ENCODE peak calls at places on chromosomes 16 and 17, in four cellular contexts. T, F, E and K are unnamed samples.

GRCh38 chr16:24540575-24541240 is 1.3 kb downstream of the RBBP6 start:
- DNase-seq in E (no peak), F (peak), T (peak), K (no peak)

GRCh38 chr16:67676516-67676915 is 9.9 kb downstream of the C16orf86 start:
- DNase-seq in T (no peak), E (no peak), F (no peak), K (no peak)

GRCh38 chr16:56451753-56452689 is 667 bp downstream of the OGFOD1 start:
- DNase-seq in E (peak), F (peak), T (peak), K (no peak)

GRCh38 chr16:54285414-54286066 is 1.0 kb downstream of the IRX3 start:
- DNase-seq in E (peak), F (no peak), T (peak), K (no peak)

GRCh38 chr17:37844158-37844976 is 79.8 kb upstream of the TBC1D3K start:
- DNase-seq in T (peak), F (peak), E (no peak), K (no peak)

GRCh38 chr17:33234930-33235685 is 58.0 kb downstream of the ASIC2 start:
- DNase-seq in T (no peak), E (peak), F (no peak), K (peak)

GRCh38 chr17:549197-550040 is 165.2 kb downstream of the VPS53 start:
- DNase-seq in F (no peak), T (peak), E (no peak), K (no peak)

GRCh38 chr17:14701901-14702300 is 401.0 kb downstream of the HS3ST3B1 start:
- DNase-seq in T (no peak), E (no peak), F (no peak), K (no peak)

GRCh38 chr17:59837362-59838195 is 55.2 kb downstream of the TUBD1 start:
- DNase-seq in F (no peak), E (peak), T (peak), K (peak)

GRCh38 chr16:50301626-50302471 is 35.5 kb downstream of the ADCY7 start:
- DNase-seq in F (no peak), T (no peak), E (peak), K (no peak)

GRCh38 chr16:65697061-65697460 is 575.2 kb upstream of the CDH11 start:
- DNase-seq in E (no peak), F (no peak), T (no peak), K (no peak)

GRCh38 chr16:55107851-55108250 is 177.2 kb downstream of the IRX5 start:
- DNase-seq in T (no peak), F (no peak), E (no peak), K (no peak)

GRCh38 chr17:38910325-38910724 is 15.1 kb upstream of the LASP1NB start:
- DNase-seq in T (no peak), F (no peak), E (no peak), K (no peak)

GRCh38 chr17:17849147-17849820 is 12.5 kb upstream of the SREBF1 start:
- DNase-seq in F (no peak), E (peak), T (no peak), K (no peak)

GRCh38 chr17:40932608-40933007 is 4.8 kb downstream of the KRT23 start:
- DNase-seq in F (no peak), T (no peak), E (no peak), K (no peak)

GRCh38 chr16:71593048-71593999 is 16.4 kb upstream of the TAT start:
- DNase-seq in T (no peak), E (no peak), F (no peak), K (no peak)
- H3K27ac ChIP-seq in T (no peak), E (no peak), F (no peak), K (no peak)

DNA sequence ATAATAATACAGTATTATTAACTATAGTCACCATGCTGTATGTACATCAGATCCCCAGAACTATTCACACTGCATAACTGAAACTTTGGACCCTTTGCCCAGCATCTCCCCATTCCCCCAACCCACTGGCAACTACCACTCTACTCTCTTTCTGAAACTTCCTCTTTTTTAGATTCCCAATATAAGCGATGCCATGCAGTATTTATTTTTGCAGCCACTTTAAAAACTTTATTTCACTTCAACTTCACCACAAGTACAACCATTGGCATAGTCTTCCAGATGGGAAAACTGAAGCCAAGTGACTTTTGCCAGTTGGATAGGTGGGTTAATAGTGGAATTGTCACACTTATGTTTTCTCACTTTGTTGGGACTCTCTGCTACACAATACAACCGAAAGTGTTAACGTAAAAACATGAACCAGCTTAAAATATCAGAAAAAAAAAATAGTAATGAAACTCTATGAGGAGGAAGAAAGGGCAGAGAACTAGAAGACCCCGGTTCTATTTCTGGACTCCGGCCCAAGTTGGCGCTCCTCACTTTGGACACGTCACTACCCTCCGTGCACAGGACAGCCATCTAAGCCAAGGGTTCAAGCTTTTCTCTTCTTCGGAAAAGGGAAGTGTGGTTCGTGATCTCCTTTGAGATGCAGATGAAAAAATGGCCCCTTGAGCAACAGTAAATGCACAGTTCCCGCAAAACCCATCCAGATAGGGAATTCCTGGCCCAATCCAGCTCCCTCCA is 744 bp downstream of the SHCBP1 start:
- DNase-seq in T (no peak), E (no peak), F (peak), K (no peak)
- H3K27ac ChIP-seq in T (no peak), E (no peak), F (peak), K (no peak)

GRCh38 chr16:15887283-15887682 is 1.1 kb downstream of the CEP20 start:
- DNase-seq in F (no peak), T (no peak), E (no peak), K (no peak)
- H3K27ac ChIP-seq in F (no peak), T (no peak), E (no peak), K (peak)

GRCh38 chr17:29379084-29379811 is 10.9 kb upstream of the TAOK1 start:
- DNase-seq in E (no peak), F (no peak), T (no peak), K (no peak)

GRCh38 chr17:29378495-29378894 is 11.7 kb upstream of the TAOK1 start:
- DNase-seq in T (no peak), F (no peak), E (no peak), K (no peak)

DNA sequence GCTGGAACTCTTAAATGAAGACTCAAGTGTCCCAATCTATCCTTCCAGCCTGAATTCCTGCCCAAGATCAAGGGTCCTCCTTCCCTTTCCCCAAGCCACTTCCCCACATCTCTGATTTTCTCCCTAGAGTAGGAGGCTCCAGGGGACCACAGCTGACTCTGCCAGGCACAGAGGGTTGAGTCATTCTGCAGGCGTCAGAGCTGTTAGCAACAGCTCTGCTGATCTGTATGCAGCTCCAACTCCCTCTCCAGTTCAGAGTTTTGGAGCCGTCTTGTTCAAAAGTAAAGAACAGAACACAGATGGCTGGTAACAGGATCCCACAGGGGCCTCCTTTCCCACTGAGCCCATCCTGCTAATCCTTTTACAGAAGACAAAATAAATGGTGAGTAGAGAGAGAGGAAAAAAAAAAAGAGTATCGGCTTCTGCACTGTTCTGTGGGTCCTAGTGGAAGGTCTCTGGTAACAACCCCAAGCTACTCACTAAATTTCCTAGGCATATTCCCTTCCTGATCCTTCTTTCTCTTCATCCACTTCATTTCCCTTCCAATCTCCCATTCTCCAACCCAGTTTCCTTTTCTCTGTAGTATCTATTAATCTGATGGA is 13.4 kb upstream of the TAOK1 start:
- DNase-seq in T (peak), E (no peak), F (no peak), K (no peak)
- H3K27ac ChIP-seq in T (peak), E (no peak), F (no peak), K (no peak)

GRCh38 chr17:18919963-18920362 is 32.0 kb upstream of the SLC5A10 start:
- DNase-seq in T (no peak), E (no peak), F (no peak), K (no peak)

GRCh38 chr17:18920911-18921441 is 31.0 kb upstream of the SLC5A10 start:
- DNase-seq in T (peak), F (peak), E (no peak), K (peak)

GRCh38 chr17:18925187-18925586 is 26.8 kb upstream of the SLC5A10 start:
- DNase-seq in T (no peak), F (no peak), E (no peak), K (no peak)

GRCh38 chr17:18921485-18921884 is 30.5 kb upstream of the SLC5A10 start:
- DNase-seq in E (no peak), F (no peak), T (no peak), K (no peak)

GRCh38 chr17:18921912-18922451 is 30.0 kb upstream of the SLC5A10 start:
- DNase-seq in F (peak), E (no peak), T (no peak), K (peak)
- H3K27ac ChIP-seq in F (peak), E (no peak), T (no peak), K (peak)

DNA sequence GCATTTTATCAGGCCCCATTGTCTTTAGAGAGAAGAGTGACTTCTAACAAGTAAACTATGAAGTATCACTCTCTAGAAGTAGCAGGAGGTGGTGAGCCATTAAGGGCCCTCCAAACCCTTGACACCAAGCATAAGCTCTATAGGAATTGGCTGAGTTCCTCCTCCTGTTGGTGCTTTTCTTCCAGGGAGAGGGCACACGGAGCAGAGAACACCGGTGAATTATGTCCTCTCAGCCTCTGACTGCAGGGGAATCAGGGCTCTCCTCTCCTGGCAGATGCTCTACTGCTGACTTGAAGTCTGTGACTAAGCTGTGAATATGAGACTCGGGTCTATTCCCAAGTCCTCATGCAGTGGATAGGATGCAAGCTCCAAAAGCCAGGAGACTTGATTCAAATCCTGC is 32.3 kb downstream of the CHD9 start:
- DNase-seq in T (no peak), E (no peak), F (no peak), K (no peak)
- H3K27ac ChIP-seq in T (no peak), E (no peak), F (no peak), K (no peak)